ENCODE peak calls at places on chromosome 7, in five cellular contexts. R, N, E, P and K are unnamed samples.

GRCh38 chr7:52009195-52009594 is 692.6 kb upstream of the COBL start:
- DNase-seq in E (no peak), R (no peak), P (no peak), N (no peak), K (no peak)

GRCh38 chr7:17996442-17997223 is 31.0 kb downstream of the PRPS1L1 start:
- DNase-seq in R (no peak), N (no peak), E (no peak), P (no peak), K (no peak)

GRCh38 chr7:157266272-157266671 is 70.5 kb upstream of the DNAJB6 start:
- DNase-seq in E (no peak), R (no peak), N (no peak), P (no peak), K (no peak)

GRCh38 chr7:44451123-44451522 is 39.3 kb downstream of the NUDCD3 start:
- DNase-seq in N (no peak), R (no peak), E (no peak), P (no peak), K (no peak)

GRCh38 chr7:128859232-128860157 is 3.2 kb upstream of the ATP6V1F start:
- DNase-seq in R (no peak), E (no peak), P (no peak), N (no peak), K (no peak)

GRCh38 chr7:90661290-90662151 is 65.4 kb downstream of the CDK14 start:
- DNase-seq in E (no peak), N (no peak), R (no peak), P (no peak), K (no peak)

GRCh38 chr7:142553216-142553615 is 196.1 kb upstream of the PRSS1 start:
- DNase-seq in P (no peak), N (no peak), R (no peak), E (no peak), K (no peak)

GRCh38 chr7:50352282-50352681 is 47.8 kb downstream of the IKZF1 start:
- DNase-seq in R (peak; percentile 86), E (no peak), N (no peak), P (no peak), K (no peak)

GRCh38 chr7:151686016-151686766 is 166.5 kb upstream of the RHEB start:
- DNase-seq in E (no peak), N (no peak), R (no peak), P (no peak), K (no peak)

GRCh38 chr7:99731638-99732374 is 3.2 kb downstream of the CYP3A7 start:
- DNase-seq in E (no peak), P (no peak), N (no peak), R (no peak), K (no peak)

GRCh38 chr7:108132551-108133265 is 2.5 kb upstream of the LAMB4 start:
- DNase-seq in N (no peak), R (no peak), E (peak; percentile 18), P (no peak), K (no peak)

GRCh38 chr7:16616542-16616941 is 29.0 kb downstream of the ANKMY2 start:
- DNase-seq in E (no peak), P (peak; percentile 54), N (no peak), R (no peak), K (no peak)

GRCh38 chr7:95772771-95773581 is 622 bp downstream of the DYNC1I1 start:
- DNase-seq in N (no peak), R (no peak), E (no peak), P (peak; percentile 69), K (no peak)

GRCh38 chr7:44565097-44565794 is 8.5 kb downstream of the DDX56 start:
- DNase-seq in R (no peak), P (peak; percentile 88), N (peak; percentile 44), E (peak; percentile 69), K (peak; percentile 82)

GRCh38 chr7:41867639-41868038 is 164.7 kb upstream of the INHBA start:
- DNase-seq in R (no peak), P (no peak), N (no peak), E (no peak), K (no peak)

GRCh38 chr7:38831262-38831661 is 77.7 kb downstream of the VPS41 start:
- DNase-seq in P (no peak), E (no peak), R (no peak), N (no peak), K (no peak)

GRCh38 chr7:120961638-120962173 is 11.1 kb downstream of the ING3 start:
- DNase-seq in N (no peak), E (no peak), R (no peak), P (no peak), K (no peak)

GRCh38 chr7:35792472-35793224 is 8.2 kb upstream of the SEPTIN7 start:
- DNase-seq in P (no peak), E (no peak), N (no peak), R (no peak), K (no peak)

GRCh38 chr7:94315011-94315410 is 79.7 kb upstream of the COL1A2 start:
- DNase-seq in P (no peak), E (no peak), R (no peak), N (no peak), K (no peak)

GRCh38 chr7:141874787-141875186 is 33.5 kb upstream of the PRSS37 start:
- DNase-seq in P (no peak), N (no peak), E (no peak), R (no peak), K (no peak)

GRCh38 chr7:87128883-87129282 is 23.4 kb upstream of the DMTF1 start:
- DNase-seq in E (no peak), P (no peak), R (no peak), N (no peak), K (peak; percentile 54)

GRCh38 chr7:42400373-42400772 is 163.4 kb upstream of the GLI3 start:
- DNase-seq in P (no peak), R (no peak), N (no peak), E (no peak), K (no peak)

GRCh38 chr7:101733713-101734475 is 83.5 kb upstream of the CUX1 start:
- DNase-seq in P (peak; percentile 71), R (no peak), N (peak; percentile 57), E (peak; percentile 66), K (no peak)

GRCh38 chr7:28096713-28097112 is 83.9 kb downstream of the JAZF1 start:
- DNase-seq in P (no peak), N (peak; percentile 27), R (peak; percentile 12), E (peak; percentile 50), K (peak; percentile 71)

GRCh38 chr7:87028636-87029035 is 30.8 kb downstream of the ELAPOR2 start:
- DNase-seq in R (no peak), E (no peak), P (no peak), N (no peak), K (no peak)

GRCh38 chr7:151088019-151088855 is 2.0 kb downstream of the AGAP3 start:
- DNase-seq in P (no peak), N (no peak), E (no peak), R (no peak), K (no peak)

GRCh38 chr7:128792471-128793183 is 859 bp downstream of the CCDC136 start:
- DNase-seq in E (no peak), R (no peak), N (no peak), P (no peak), K (no peak)

GRCh38 chr7:26143298-26144044 is 8.5 kb upstream of the NFE2L3 start:
- DNase-seq in R (no peak), E (no peak), N (no peak), P (no peak), K (no peak)

GRCh38 chr7:16129431-16130126 is 291.8 kb downstream of the CRPPA start:
- DNase-seq in E (no peak), P (no peak), R (no peak), N (no peak), K (peak; percentile 7)

GRCh38 chr7:139875821-139876241 is 46.8 kb downstream of the TBXAS1 start:
- DNase-seq in E (no peak), R (peak; percentile 15), N (no peak), P (no peak), K (no peak)

GRCh38 chr7:101934618-101935017 is 117.2 kb downstream of the CUX1 start:
- DNase-seq in R (no peak), N (no peak), P (peak; percentile 54), E (no peak), K (no peak)

GRCh38 chr7:100865971-100866720 is 1.0 kb upstream of the TRIP6 start:
- DNase-seq in N (no peak), R (no peak), P (no peak), E (no peak), K (no peak)

DNA sequence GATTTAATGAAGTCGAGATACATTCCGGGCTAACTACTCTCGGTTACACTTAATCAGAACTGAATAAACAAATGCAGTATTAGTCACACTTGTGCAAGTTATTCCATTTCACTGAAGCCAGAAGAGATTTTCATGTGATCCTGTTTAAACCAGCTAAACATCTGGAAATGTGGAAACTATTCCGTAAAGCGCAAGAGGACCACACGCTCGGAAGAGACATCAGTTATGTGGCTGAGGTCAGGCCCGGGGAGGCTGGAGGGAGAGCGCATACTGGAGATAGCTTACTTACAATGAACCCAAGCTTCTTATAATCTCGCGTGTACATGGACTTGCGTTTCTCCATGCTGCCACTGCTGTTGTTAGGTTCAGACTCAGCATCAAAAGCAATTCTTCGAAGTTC is 237.6 kb downstream of the ELMO1 start:
- DNase-seq in P (no peak), E (no peak), N (no peak), R (no peak), K (no peak)
- TF ChIP-seq SUZ12 in P (no peak), E (no peak), N (no peak), R (no peak), K (no peak)

GRCh38 chr7:1459930-1460756 is 873 bp upstream of the MICALL2 start:
- DNase-seq in N (no peak), E (no peak), P (no peak), R (no peak), K (no peak)
- TF ChIP-seq SUZ12 in N (no peak), E (no peak), P (no peak), R (no peak), K (no peak)

DNA sequence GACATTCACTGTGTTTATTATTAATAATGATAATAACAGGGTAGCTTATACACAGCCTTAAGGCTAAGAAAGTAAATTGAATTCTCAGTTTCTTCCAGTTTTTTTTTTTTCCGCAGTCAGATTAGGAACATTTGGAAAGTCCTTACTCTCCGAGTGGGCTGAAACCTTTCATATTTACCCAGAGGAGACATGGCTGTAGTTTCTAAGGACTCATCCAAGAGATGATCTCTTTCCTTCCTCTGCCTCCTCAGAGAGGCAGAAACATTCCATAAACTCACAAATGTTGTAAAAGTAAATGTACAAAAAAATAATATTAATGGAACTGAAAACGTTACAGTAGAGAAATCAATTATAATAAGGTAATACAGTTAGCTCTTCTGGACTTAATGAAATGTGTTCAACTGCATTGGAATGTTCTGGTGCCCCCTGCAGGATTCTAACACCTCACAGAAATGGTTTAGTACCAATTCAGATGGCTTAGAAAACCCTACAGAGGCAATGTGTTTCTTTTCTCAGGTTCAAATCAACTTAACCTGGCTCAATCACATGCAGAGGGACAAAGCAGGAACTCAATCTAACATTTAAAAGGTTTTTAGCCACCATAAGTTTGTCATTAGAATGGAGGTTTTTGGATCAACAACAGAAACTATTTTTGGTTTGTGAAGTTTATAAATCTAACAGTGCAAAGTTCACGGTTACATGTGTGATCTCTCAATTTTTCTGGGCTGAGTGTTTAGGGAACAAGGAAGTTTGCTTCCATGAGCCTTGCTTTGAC is 71.7 kb downstream of the ICA1 start:
- DNase-seq in R (peak; percentile 77), E (peak; percentile 57), N (peak; percentile 44), P (no peak), K (peak; percentile 26)
- TF ChIP-seq SUZ12 in R (no peak), E (no peak), N (no peak), P (no peak), K (no peak)

GRCh38 chr7:5276611-5277010 is 6.1 kb upstream of the SLC29A4 start:
- DNase-seq in P (no peak), E (no peak), R (no peak), N (no peak), K (no peak)

GRCh38 chr7:5266148-5267028 is 16.4 kb upstream of the SLC29A4 start:
- DNase-seq in P (no peak), N (no peak), R (no peak), E (peak; percentile 47), K (no peak)

GRCh38 chr7:5274441-5274840 is 8.3 kb upstream of the SLC29A4 start:
- DNase-seq in R (no peak), N (no peak), E (no peak), P (no peak), K (no peak)

GRCh38 chr7:5270788-5271187 is 12.0 kb upstream of the SLC29A4 start:
- DNase-seq in E (no peak), N (no peak), R (no peak), P (no peak), K (no peak)
- TF ChIP-seq SUZ12 in E (no peak), N (no peak), R (no peak), P (no peak), K (no peak)